ENCODE peak calls at places on chromosomes 3 and 15, in nine cellular contexts. K, F, M, A, T, I, Y, W and B are unnamed samples.

GRCh38 chr15:41695750-41696436 is 35.7 kb downstream of the MGA start:
- DNase-seq in K (peak; percentile 37), F (peak; percentile 47), M (peak; percentile 14), A (no peak), T (no peak), I (no peak), Y (peak; percentile 57), W (no peak), B (no peak)

GRCh38 chr3:13709706-13710105 is 160.8 kb downstream of the FBLN2 start:
- DNase-seq in K (no peak), F (no peak), M (no peak), A (no peak), T (no peak), I (no peak), Y (no peak), W (no peak), B (no peak)

GRCh38 chr3:98521897-98522537 is 685 bp downstream of the CLDND1 start:
- DNase-seq in K (peak; percentile 72), F (no peak), M (peak; percentile 63), A (peak; percentile 52), T (peak; percentile 47), I (peak; percentile 10), Y (peak; percentile 49), W (peak; percentile 7), B (peak; percentile 11)

GRCh38 chr15:101445562-101446526 is 43.7 kb downstream of the PCSK6 start:
- DNase-seq in K (no peak), F (no peak), M (no peak), A (peak; percentile 90), T (peak; percentile 30), I (peak; percentile 75), Y (no peak), W (no peak), B (no peak)

GRCh38 chr3:49674491-49674983 is 386 bp downstream of the APEH start:
- DNase-seq in K (no peak), F (no peak), M (no peak), A (no peak), T (no peak), I (no peak), Y (no peak), W (no peak), B (no peak)

GRCh38 chr3:100044369-100044768 is 69.9 kb downstream of the FILIP1L start:
- DNase-seq in K (no peak), F (no peak), M (no peak), A (no peak), T (no peak), I (no peak), Y (no peak), W (no peak), B (no peak)

GRCh38 chr3:4935347-4935746 is 43.9 kb upstream of the BHLHE40 start:
- DNase-seq in K (no peak), F (no peak), M (no peak), A (no peak), T (no peak), I (no peak), Y (no peak), W (no peak), B (no peak)

GRCh38 chr3:177220136-177220974 is 23.1 kb upstream of the TBL1XR1 start:
- DNase-seq in K (no peak), F (no peak), M (no peak), A (no peak), T (no peak), I (no peak), Y (no peak), W (no peak), B (no peak)

GRCh38 chr3:129313415-129313982 is 34.8 kb downstream of the HMCES start:
- DNase-seq in K (peak; percentile 34), F (no peak), M (peak; percentile 10), A (peak; percentile 59), T (no peak), I (no peak), Y (peak; percentile 28), W (no peak), B (no peak)

GRCh38 chr3:48599509-48600285 is 4.6 kb upstream of the COL7A1 start:
- DNase-seq in K (no peak), F (no peak), M (no peak), A (peak; percentile 45), T (no peak), I (no peak), Y (no peak), W (no peak), B (no peak)

GRCh38 chr3:171574556-171575240 is 114.5 kb upstream of the TNIK start:
- DNase-seq in K (no peak), F (no peak), M (no peak), A (no peak), T (no peak), I (no peak), Y (no peak), W (no peak), B (no peak)